ENCODE peak calls at places on chromosomes 5 and 9, in four cellular contexts. U, H, S and K are unnamed samples.
A peak's percentile ranks its signal among the peaks of the same experiment; 100 is the strongest.

GRCh38 chr5:366541-367357 is 45.2 kb downstream of the AHRR start:
- DNase-seq in U (no peak), H (no peak), S (no peak), K (no peak)

GRCh38 chr5:31741496-31741895 is 102.6 kb downstream of the PDZD2 start:
- DNase-seq in U (no peak), H (no peak), S (no peak), K (no peak)

GRCh38 chr5:168234133-168234532 is 57.3 kb upstream of the WWC1 start:
- DNase-seq in U (no peak), H (no peak), S (no peak), K (no peak)

GRCh38 chr5:96338624-96339023 is 94.4 kb downstream of the PCSK1 start:
- DNase-seq in U (no peak), H (no peak), S (no peak), K (no peak)

GRCh38 chr9:70217029-70217428 is 41.7 kb upstream of the SMC5 start:
- DNase-seq in U (no peak), H (no peak), S (no peak), K (no peak)

GRCh38 chr5:6307304-6307703 is 71.0 kb downstream of the MED10 start:
- DNase-seq in U (no peak), H (no peak), S (no peak), K (no peak)

GRCh38 chr5:60701317-60701988 is 1.5 kb upstream of the DEPDC1B start:
- DNase-seq in U (no peak), H (no peak), S (no peak), K (no peak)

GRCh38 chr5:168765220-168766037 is 186.3 kb upstream of the PANK3 start:
- DNase-seq in U (no peak), H (no peak), S (no peak), K (no peak)

GRCh38 chr9:32526042-32526706 is at the start of gene RIGI:
- DNase-seq in U (peak; percentile 68), H (peak; percentile 54), S (peak; percentile 83), K (peak; percentile 92)

GRCh38 chr5:135436856-135437795 is 10.0 kb downstream of the DCANP1 start:
- DNase-seq in U (no peak), H (no peak), S (no peak), K (no peak)

GRCh38 chr9:1604942-1605560 is 410.1 kb upstream of the SMARCA2 start:
- DNase-seq in U (no peak), H (no peak), S (peak; percentile 10), K (peak; percentile 36)

GRCh38 chr9:71681708-71682268 is 86.5 kb downstream of the CEMIP2 start:
- DNase-seq in U (no peak), H (no peak), S (no peak), K (no peak)

GRCh38 chr5:68533571-68534051 is 318.1 kb downstream of the PIK3R1 start:
- DNase-seq in U (no peak), H (no peak), S (no peak), K (no peak)

GRCh38 chr9:114397848-114398605 is 10.2 kb upstream of the AKNA start:
- DNase-seq in U (peak; percentile 96), H (peak; percentile 95), S (peak; percentile 98), K (peak; percentile 84)

GRCh38 chr5:43041669-43042175 is 1.6 kb upstream of the ANXA2R start:
- DNase-seq in U (peak; percentile 81), H (no peak), S (peak; percentile 55), K (peak; percentile 68)

GRCh38 chr5:168209561-168209960 is 81.9 kb upstream of the WWC1 start:
- DNase-seq in U (no peak), H (no peak), S (no peak), K (peak; percentile 39)

GRCh38 chr5:75052461-75053285 is at the start of gene GCNT4:
- DNase-seq in U (peak; percentile 38), H (no peak), S (peak; percentile 51), K (peak; percentile 31)

GRCh38 chr9:91503650-91504007 is 80.0 kb upstream of the NFIL3 start:
- DNase-seq in U (no peak), H (no peak), S (no peak), K (no peak)

GRCh38 chr9:13088734-13089427 is 190.6 kb downstream of the MPDZ start:
- DNase-seq in U (no peak), H (no peak), S (peak; percentile 27), K (peak; percentile 67)

GRCh38 chr9:18002718-18003438 is 424.0 kb downstream of the SH3GL2 start:
- DNase-seq in U (no peak), H (no peak), S (no peak), K (no peak)

GRCh38 chr5:1808466-1808865 is 7.3 kb downstream of the NDUFS6 start:
- DNase-seq in U (no peak), H (no peak), S (no peak), K (peak; percentile 35)

GRCh38 chr9:93575706-93576295 is 583 bp upstream of the PHF2 start:
- DNase-seq in U (peak; percentile 41), H (no peak), S (peak; percentile 31), K (peak; percentile 36)

GRCh38 chr5:33781286-33781685 is 110.5 kb downstream of the ADAMTS12 start:
- DNase-seq in U (no peak), H (no peak), S (no peak), K (peak; percentile 86)

GRCh38 chr9:14251146-14252071 is 62.5 kb downstream of the NFIB start:
- DNase-seq in U (no peak), H (no peak), S (no peak), K (peak; percentile 82)

GRCh38 chr5:95815143-95815729 is 7.3 kb downstream of the GLRX start:
- DNase-seq in U (no peak), H (no peak), S (no peak), K (no peak)